ENCODE peak calls at places on chromosome 9, in nine cellular contexts. C, M, O, W, L, A, I, T and R are unnamed samples.
A peak's percentile ranks its signal among the peaks of the same experiment; 100 is the strongest.

GRCh38 chr9:106868565-106868964 is 5.6 kb downstream of the ZNF462 start:
- DNase-seq in C (no peak), M (no peak), O (no peak), W (no peak), L (no peak), A (no peak), I (no peak), T (no peak), R (no peak)

GRCh38 chr9:8365466-8366160 is 566.0 kb upstream of the DMAC1 start:
- DNase-seq in C (no peak), M (no peak), O (no peak), W (no peak), L (no peak), A (no peak), I (no peak), T (no peak), R (no peak)

GRCh38 chr9:38035873-38036272 is 33.2 kb downstream of the SHB start:
- DNase-seq in C (no peak), M (no peak), O (peak; percentile 70), W (no peak), L (no peak), A (no peak), I (no peak), T (peak; percentile 81), R (no peak)

GRCh38 chr9:20321683-20322082 is 300.6 kb downstream of the MLLT3 start:
- DNase-seq in C (no peak), M (no peak), O (no peak), W (peak; percentile 69), L (no peak), A (peak; percentile 10), I (no peak), T (no peak), R (no peak)

GRCh38 chr9:36870960-36871359 is 163.1 kb downstream of the PAX5 start:
- DNase-seq in C (no peak), M (no peak), O (no peak), W (no peak), L (no peak), A (no peak), I (peak; percentile 69), T (no peak), R (no peak)

GRCh38 chr9:22037954-22038690 is 29.0 kb upstream of the CDKN2B start:
- DNase-seq in C (no peak), M (no peak), O (peak; percentile 12), W (no peak), L (no peak), A (no peak), I (peak; percentile 7), T (no peak), R (no peak)

GRCh38 chr9:108963459-108964143 is 29.4 kb downstream of the ABITRAM start:
- DNase-seq in C (no peak), M (no peak), O (peak; percentile 9), W (no peak), L (no peak), A (no peak), I (no peak), T (no peak), R (no peak)

GRCh38 chr9:100549048-100549447 is 28.8 kb upstream of the CAVIN4 start:
- DNase-seq in C (no peak), M (no peak), O (no peak), W (no peak), L (no peak), A (no peak), I (no peak), T (no peak), R (no peak)

GRCh38 chr9:98184326-98184725 is 8.1 kb downstream of the CORO2A start:
- DNase-seq in C (no peak), M (no peak), O (no peak), W (no peak), L (no peak), A (no peak), I (no peak), T (no peak), R (no peak)

GRCh38 chr9:70600479-70600878 is 186.0 kb upstream of the KLF9 start:
- DNase-seq in C (no peak), M (peak; percentile 57), O (peak; percentile 27), W (no peak), L (no peak), A (no peak), I (no peak), T (no peak), R (no peak)

GRCh38 chr9:72173080-72173479 is 23.8 kb downstream of the GDA start:
- DNase-seq in C (no peak), M (no peak), O (no peak), W (no peak), L (no peak), A (no peak), I (no peak), T (no peak), R (no peak)

GRCh38 chr9:105457560-105458294 is 9.9 kb downstream of the FSD1L start:
- DNase-seq in C (no peak), M (no peak), O (no peak), W (no peak), L (no peak), A (no peak), I (no peak), T (no peak), R (no peak)

GRCh38 chr9:15423328-15423985 is 781 bp downstream of the SNAPC3 start:
- DNase-seq in C (no peak), M (no peak), O (peak; percentile 33), W (no peak), L (no peak), A (no peak), I (no peak), T (no peak), R (no peak)

GRCh38 chr9:127921592-127922120 is 4.8 kb upstream of the ST6GALNAC4 start:
- DNase-seq in C (peak; percentile 96), M (no peak), O (peak; percentile 81), W (peak; percentile 90), L (no peak), A (peak; percentile 67), I (peak; percentile 43), T (no peak), R (no peak)

GRCh38 chr9:69675563-69675962 is 3.4 kb upstream of the APBA1 start:
- DNase-seq in C (no peak), M (no peak), O (no peak), W (no peak), L (no peak), A (no peak), I (no peak), T (no peak), R (no peak)

GRCh38 chr9:86324308-86324707 is 29.9 kb downstream of the TUT7 start:
- DNase-seq in C (no peak), M (no peak), O (peak; percentile 54), W (no peak), L (no peak), A (no peak), I (no peak), T (peak; percentile 41), R (no peak)

GRCh38 chr9:89138463-89139390 is 39.9 kb downstream of the SHC3 start:
- DNase-seq in C (no peak), M (peak; percentile 53), O (no peak), W (no peak), L (no peak), A (no peak), I (no peak), T (no peak), R (no peak)

GRCh38 chr9:94706922-94707321 is 19.6 kb upstream of the AOPEP start:
- DNase-seq in C (no peak), M (no peak), O (no peak), W (no peak), L (no peak), A (no peak), I (no peak), T (no peak), R (peak; percentile 23)

GRCh38 chr9:129414377-129415021 is 206.4 kb downstream of the C9orf50 start:
- DNase-seq in C (peak; percentile 83), M (peak; percentile 50), O (peak; percentile 44), W (peak; percentile 70), L (no peak), A (no peak), I (no peak), T (no peak), R (peak; percentile 81)

GRCh38 chr9:93911871-93912554 is 43.1 kb downstream of the BARX1 start:
- DNase-seq in C (no peak), M (no peak), O (no peak), W (no peak), L (no peak), A (no peak), I (peak; percentile 62), T (no peak), R (no peak)

GRCh38 chr9:133919253-133920115 is 72.6 kb downstream of the VAV2 start:
- DNase-seq in C (no peak), M (no peak), O (no peak), W (no peak), L (no peak), A (no peak), I (no peak), T (no peak), R (no peak)

GRCh38 chr9:16090907-16091629 is 538.2 kb downstream of the CCDC171 start:
- DNase-seq in C (no peak), M (no peak), O (no peak), W (no peak), L (no peak), A (no peak), I (no peak), T (no peak), R (no peak)

GRCh38 chr9:126317513-126317912 is 9.1 kb upstream of the MVB12B start:
- DNase-seq in C (no peak), M (no peak), O (no peak), W (peak; percentile 72), L (no peak), A (peak; percentile 29), I (no peak), T (no peak), R (no peak)

GRCh38 chr9:214488-215448 is at the start of gene DOCK8:
- DNase-seq in C (peak; percentile 67), M (peak; percentile 1), O (no peak), W (peak; percentile 72), L (no peak), A (peak; percentile 21), I (peak; percentile 42), T (no peak), R (peak; percentile 80)

GRCh38 chr9:91949293-91949945 is 609 bp downstream of the ROR2 start:
- DNase-seq in C (no peak), M (no peak), O (no peak), W (no peak), L (no peak), A (no peak), I (no peak), T (no peak), R (peak; percentile 12)

GRCh38 chr9:21873540-21874221 is 71.2 kb downstream of the MTAP start:
- DNase-seq in C (no peak), M (no peak), O (peak; percentile 28), W (no peak), L (no peak), A (no peak), I (no peak), T (no peak), R (no peak)

GRCh38 chr9:17907780-17908513 is 329.1 kb downstream of the SH3GL2 start:
- DNase-seq in C (no peak), M (no peak), O (no peak), W (no peak), L (no peak), A (no peak), I (no peak), T (no peak), R (no peak)

GRCh38 chr9:91001146-91001611 is 199.6 kb downstream of the SYK start:
- DNase-seq in C (no peak), M (no peak), O (peak; percentile 40), W (no peak), L (no peak), A (no peak), I (peak; percentile 64), T (peak; percentile 21), R (no peak)

GRCh38 chr9:99235874-99236627 is 14.0 kb downstream of the SEC61B start:
- DNase-seq in C (no peak), M (no peak), O (no peak), W (no peak), L (no peak), A (no peak), I (no peak), T (no peak), R (no peak)

GRCh38 chr9:94081864-94082468 is 2.3 kb upstream of the PTPDC1 start:
- DNase-seq in C (no peak), M (no peak), O (no peak), W (no peak), L (no peak), A (no peak), I (no peak), T (no peak), R (no peak)

GRCh38 chr9:134036130-134036529 is 10.8 kb downstream of the BRD3OS start:
- DNase-seq in C (no peak), M (no peak), O (no peak), W (no peak), L (no peak), A (no peak), I (no peak), T (no peak), R (peak; percentile 21)